ENCODE peak calls at places on chromosome 22, in four cellular contexts. N is activated T-helper 1 cell treated with anti-CD3 and anti-CD28 coated beads, Interleukin-2, amount 50 U/mL, for 16 hours; X is GM03348; Q is CD4-positive, alpha-beta T cell. O is an unnamed sample.

GRCh38 chr22:20653012-20653794 is 120.7 kb upstream of the SERPIND1 start:
- DNase-seq in Q (no peak), X (no peak), N (no peak), O (no peak)

GRCh38 chr22:21766933-21767462 is 31.4 kb upstream of the YPEL1 start:
- DNase-seq in X (no peak), N (peak; percentile 21), Q (peak; percentile 7), O (peak; percentile 53)

GRCh38 chr22:45226681-45227186 is 14.0 kb downstream of the KIAA0930 start:
- DNase-seq in X (peak; percentile 79), N (no peak), Q (no peak), O (no peak)

GRCh38 chr22:42066133-42066761 is 4.4 kb downstream of the NAGA start:
- DNase-seq in N (no peak), Q (no peak), X (no peak), O (no peak)

GRCh38 chr22:49010086-49010863 is 817.4 kb downstream of the BRD1 start:
- DNase-seq in Q (no peak), X (no peak), N (no peak), O (no peak)

GRCh38 chr22:23151827-23152226 is 6.5 kb downstream of the RAB36 start:
- DNase-seq in X (no peak), N (no peak), Q (no peak), O (no peak)

GRCh38 chr22:30017824-30018223 is 62.4 kb upstream of the HORMAD2 start:
- DNase-seq in X (no peak), N (no peak), Q (no peak), O (no peak)

GRCh38 chr22:46432164-46433068 is 96.9 kb downstream of the TRMU start:
- DNase-seq in X (no peak), Q (peak; percentile 26), N (no peak), O (peak; percentile 22)

GRCh38 chr22:41731609-41732008 is 32.3 kb downstream of the MEI1 start:
- DNase-seq in N (no peak), X (no peak), Q (no peak), O (no peak)

GRCh38 chr22:17370036-17370765 is 941 bp downstream of the CECR2 start:
- DNase-seq in N (no peak), Q (no peak), X (no peak), O (no peak)

GRCh38 chr22:20436309-20437252 is 1.0 kb downstream of the SCARF2 start:
- DNase-seq in X (peak; percentile 93), N (no peak), Q (no peak), O (no peak)

GRCh38 chr22:30649430-30650007 is 13.9 kb downstream of the SLC35E4 start:
- DNase-seq in N (peak; percentile 45), Q (no peak), X (peak; percentile 78), O (no peak)

GRCh38 chr22:18044548-18045271 is 20.3 kb upstream of the MICAL3 start:
- DNase-seq in N (no peak), Q (no peak), X (no peak), O (no peak)

GRCh38 chr22:39237276-39238123 is 7.3 kb downstream of the PDGFB start:
- DNase-seq in N (no peak), X (no peak), Q (no peak), O (no peak)

GRCh38 chr22:19629720-19630419 is 84.4 kb upstream of the SEPTIN5 start:
- DNase-seq in X (peak; percentile 95), Q (peak; percentile 85), N (peak; percentile 86), O (peak; percentile 74)

GRCh38 chr22:19869497-19870152 is 15.0 kb upstream of the GNB1L start:
- DNase-seq in X (no peak), Q (no peak), N (peak; percentile 2), O (no peak)

GRCh38 chr22:49046546-49047305 is 780.9 kb downstream of the BRD1 start:
- DNase-seq in X (no peak), Q (no peak), N (no peak), O (no peak)

GRCh38 chr22:29106839-29107238 is 34.0 kb downstream of the KREMEN1 start:
- DNase-seq in X (no peak), N (no peak), Q (no peak), O (no peak)

GRCh38 chr22:46192210-46192993 is 42.1 kb downstream of the PPARA start:
- DNase-seq in X (no peak), Q (no peak), N (no peak), O (no peak)